ENCODE peak calls at places on chromosomes 6 and 20, in eight cellular contexts. F is fibroblast of lung, B is mammary epithelial cell, Q is ascending aorta, M is prostate gland, K is body of pancreas, U is IMR-90, J is mesenchymal stem cell. G is an unnamed sample.
A peak's percentile ranks its signal among the peaks of the same experiment; 100 is the strongest.

GRCh38 chr6:98808522-98809210 is 25.7 kb upstream of the POU3F2 start:
- DNase-seq in F (no peak), B (no peak), Q (no peak), M (no peak), K (no peak), U (no peak), J (no peak), G (no peak)

GRCh38 chr6:68343901-68344300 is 291.2 kb upstream of the ADGRB3 start:
- DNase-seq in F (peak; percentile 72), B (peak; percentile 1), Q (no peak), M (no peak), K (peak; percentile 19), U (peak; percentile 0), J (peak; percentile 45), G (no peak)

GRCh38 chr6:30555428-30556005 is 772 bp downstream of the GNL1 start:
- DNase-seq in F (peak; percentile 44), B (peak; percentile 23), Q (peak; percentile 80), M (peak; percentile 29), K (peak; percentile 57), U (peak; percentile 23), J (peak; percentile 71), G (peak; percentile 88)

GRCh38 chr6:38110407-38111025 is 291.0 kb downstream of the ZFAND3 start:
- DNase-seq in F (peak; percentile 47), B (no peak), Q (no peak), M (no peak), K (no peak), U (no peak), J (no peak), G (no peak)

GRCh38 chr6:82144007-82144851 is 103.3 kb downstream of the IBTK start:
- DNase-seq in F (peak; percentile 94), B (peak; percentile 96), Q (peak; percentile 79), M (no peak), K (peak; percentile 17), U (peak; percentile 98), J (peak; percentile 98), G (no peak)

GRCh38 chr6:72748759-72749158 is 126.9 kb downstream of the KCNQ5 start:
- DNase-seq in F (peak; percentile 77), B (peak; percentile 98), Q (no peak), M (peak; percentile 27), K (no peak), U (peak; percentile 84), J (no peak), G (no peak)

GRCh38 chr20:63657260-63657936 is 714 bp upstream of the RTEL1 start:
- DNase-seq in F (peak; percentile 36), B (no peak), Q (no peak), M (no peak), K (no peak), U (no peak), J (no peak), G (peak; percentile 85)

GRCh38 chr20:9609892-9610502 is 95.6 kb downstream of the LAMP5 start:
- DNase-seq in F (peak; percentile 82), B (peak; percentile 57), Q (no peak), M (peak; percentile 51), K (peak; percentile 64), U (peak; percentile 71), J (peak; percentile 67), G (no peak)

GRCh38 chr6:21808045-21808470 is 214.5 kb downstream of the SOX4 start:
- DNase-seq in F (peak; percentile 57), B (peak; percentile 40), Q (no peak), M (no peak), K (no peak), U (peak; percentile 78), J (peak; percentile 64), G (no peak)

GRCh38 chr6:128521302-128521632 is 868 bp upstream of the PTPRK start:
- DNase-seq in F (peak; percentile 69), B (no peak), Q (no peak), M (no peak), K (no peak), U (no peak), J (no peak), G (no peak)

GRCh38 chr20:33234050-33234449 is 1.7 kb upstream of the BPIFA1 start:
- DNase-seq in F (no peak), B (no peak), Q (no peak), M (no peak), K (no peak), U (no peak), J (no peak), G (no peak)

GRCh38 chr6:105994522-105995402 is 91.4 kb upstream of the PRDM1 start:
- DNase-seq in F (peak; percentile 80), B (peak; percentile 73), Q (peak; percentile 74), M (peak; percentile 33), K (peak; percentile 19), U (peak; percentile 78), J (peak; percentile 90), G (peak; percentile 91)

GRCh38 chr20:35257175-35257909 is 20.6 kb downstream of the MMP24OS start:
- DNase-seq in F (no peak), B (no peak), Q (no peak), M (no peak), K (no peak), U (peak; percentile 44), J (no peak), G (no peak)

GRCh38 chr6:44627879-44628271 is 240.4 kb downstream of the CDC5L start:
- DNase-seq in F (no peak), B (no peak), Q (no peak), M (no peak), K (no peak), U (no peak), J (no peak), G (no peak)

GRCh38 chr20:41692479-41693135 is 74.4 kb upstream of the CHD6 start:
- DNase-seq in F (peak; percentile 84), B (peak; percentile 43), Q (peak; percentile 93), M (peak; percentile 69), K (peak; percentile 89), U (peak; percentile 52), J (no peak), G (peak; percentile 96)

GRCh38 chr20:62929051-62929538 is 2.8 kb upstream of the DIDO1 start:
- DNase-seq in F (peak; percentile 56), B (peak; percentile 59), Q (peak; percentile 72), M (peak; percentile 54), K (peak; percentile 82), U (peak; percentile 58), J (peak; percentile 79), G (peak; percentile 92)

GRCh38 chr20:64107736-64108457 is 532 bp upstream of the NPBWR2 start:
- DNase-seq in F (no peak), B (no peak), Q (peak; percentile 56), M (no peak), K (no peak), U (no peak), J (no peak), G (peak; percentile 71)

GRCh38 chr20:54062812-54063280 is 7.5 kb downstream of the BCAS1 start:
- DNase-seq in F (peak; percentile 66), B (peak; percentile 39), Q (no peak), M (no peak), K (no peak), U (peak; percentile 31), J (peak; percentile 45), G (no peak)

GRCh38 chr20:44613575-44613974 is 31.2 kb downstream of the PKIG start:
- DNase-seq in F (no peak), B (no peak), Q (no peak), M (no peak), K (no peak), U (no peak), J (no peak), G (peak; percentile 67)

GRCh38 chr20:44606725-44607441 is 24.5 kb downstream of the PKIG start:
- DNase-seq in F (no peak), B (no peak), Q (no peak), M (no peak), K (no peak), U (no peak), J (no peak), G (peak; percentile 27)

GRCh38 chr20:44610313-44610965 is 28.1 kb downstream of the PKIG start:
- DNase-seq in F (no peak), B (no peak), Q (no peak), M (no peak), K (no peak), U (no peak), J (no peak), G (peak; percentile 43)

GRCh38 chr20:44609006-44609510 is 26.7 kb downstream of the PKIG start:
- DNase-seq in F (no peak), B (no peak), Q (no peak), M (no peak), K (no peak), U (no peak), J (no peak), G (no peak)

GRCh38 chr20:44609511-44610312 is 27.3 kb downstream of the PKIG start:
- DNase-seq in F (peak; percentile 79), B (peak; percentile 83), Q (peak; percentile 95), M (peak; percentile 82), K (peak; percentile 92), U (peak; percentile 78), J (peak; percentile 86), G (peak; percentile 94)
- H3K4me3 ChIP-seq in F (no peak overlapping the region), B (no peak overlapping the region), Q (peak overlapping the region; percentile 51), M (peak overlapping the region; percentile 3), K (no peak overlapping the region), U (no peak overlapping the region), J (no peak overlapping the region), G (no peak overlapping the region)

GRCh38 chr6:99867026-99867425 is 127.0 kb downstream of the MCHR2 start:
- DNase-seq in F (no peak), B (no peak), Q (no peak), M (no peak), K (no peak), U (no peak), J (no peak), G (no peak)

GRCh38 chr6:99868074-99868702 is 125.8 kb downstream of the MCHR2 start:
- DNase-seq in F (peak; percentile 65), B (peak; percentile 48), Q (peak; percentile 74), M (peak; percentile 60), K (peak; percentile 78), U (peak; percentile 51), J (peak; percentile 59), G (peak; percentile 81)
- H3K27ac ChIP-seq in F (no peak overlapping the region), B (no peak overlapping the region), Q (no peak overlapping the region), M (no peak overlapping the region), K (no peak overlapping the region), U (no peak overlapping the region), J (no peak overlapping the region), G (no peak overlapping the region)

GRCh38 chr6:119179842-119180241 is 101.4 kb upstream of the FAM184A start:
- DNase-seq in F (no peak), B (peak; percentile 11), Q (no peak), M (no peak), K (no peak), U (no peak), J (no peak), G (no peak)
- H3K4me3 ChIP-seq in F (no peak overlapping the region), B (no peak overlapping the region), Q (no peak overlapping the region), M (no peak overlapping the region), K (no peak overlapping the region), U (no peak overlapping the region), J (no peak overlapping the region), G (no peak overlapping the region)

DNA sequence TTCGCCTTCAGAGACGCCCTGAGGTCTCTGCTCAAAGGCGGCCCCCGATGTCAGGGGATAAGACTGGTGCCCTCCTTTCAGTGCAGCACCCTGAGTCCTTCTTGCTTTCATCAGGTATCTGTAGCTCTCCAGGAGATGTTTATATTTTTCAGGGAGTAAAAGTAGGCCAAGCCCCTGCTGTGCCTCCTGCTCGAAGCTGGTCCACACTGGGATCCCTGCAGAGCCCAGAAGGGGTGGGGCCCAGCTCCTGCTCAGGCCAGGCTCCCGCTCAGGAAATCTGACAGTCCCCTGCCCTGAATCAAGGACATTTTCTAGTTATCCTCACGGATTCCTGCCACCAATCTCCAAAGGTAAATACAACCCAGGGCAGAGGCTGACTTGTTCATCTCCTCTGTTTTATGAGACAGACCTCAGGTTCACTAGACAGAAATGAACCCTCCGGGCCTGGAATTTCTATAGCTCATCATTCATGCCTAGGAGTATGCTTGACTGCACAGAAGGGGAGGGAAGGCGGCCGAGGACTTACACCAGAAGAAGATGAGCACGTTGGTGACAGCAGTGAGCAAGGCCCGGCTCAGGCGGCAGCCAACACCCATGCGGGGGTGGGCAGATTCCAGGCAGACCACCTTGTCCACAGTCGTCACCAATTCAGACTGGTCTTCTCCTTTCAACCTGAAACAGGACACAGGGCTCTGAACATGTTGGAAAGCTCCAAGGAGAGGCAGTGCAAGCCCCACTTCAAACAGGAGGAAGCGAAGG is 11.0 kb downstream of the LEMD2 start:
- DNase-seq in F (no peak), B (no peak), Q (no peak), M (no peak), K (no peak), U (no peak), J (no peak), G (no peak)
- H3K27ac ChIP-seq in F (no peak overlapping the region), B (no peak overlapping the region), Q (no peak overlapping the region), M (no peak overlapping the region), K (no peak overlapping the region), U (no peak overlapping the region), J (peak overlapping the region; percentile 74), G (no peak overlapping the region)

G was measured in spleen.